ENCODE peak calls at places on chromosome 11, in six cellular contexts. R, P, Y, V, O and F are unnamed samples.

GRCh38 chr11:109859325-109859724 is 233.9 kb upstream of the ZC3H12C start:
- DNase-seq in P (peak), R (no peak), O (no peak), Y (no peak), V (no peak), F (no peak)

GRCh38 chr11:107563702-107564101 is 1.8 kb downstream of the ALKBH8 start:
- DNase-seq in P (no peak), V (peak), O (peak), R (no peak), Y (no peak), F (peak)

GRCh38 chr11:65293909-65294381 is 20.7 kb upstream of the CDC42EP2 start:
- DNase-seq in Y (no peak), V (no peak), R (peak), P (no peak), O (no peak), F (no peak)

GRCh38 chr11:99554232-99554903 is 533.6 kb downstream of the CNTN5 start:
- DNase-seq in R (no peak), V (no peak), Y (no peak), P (no peak), O (no peak), F (no peak)

GRCh38 chr11:76850815-76851214 is 9.9 kb upstream of the ACER3 start:
- DNase-seq in O (no peak), V (no peak), P (no peak), R (no peak), Y (no peak), F (no peak)

GRCh38 chr11:117734596-117734995 is 62.4 kb downstream of the DSCAML1 start:
- DNase-seq in V (no peak), P (no peak), O (peak), Y (no peak), R (no peak), F (no peak)

GRCh38 chr11:106959800-106960199 is 58.5 kb downstream of the GUCY1A2 start:
- DNase-seq in R (no peak), V (no peak), O (no peak), Y (no peak), P (no peak), F (no peak)

GRCh38 chr11:98964146-98964545 is 56.6 kb upstream of the CNTN5 start:
- DNase-seq in O (no peak), Y (no peak), R (no peak), V (no peak), P (no peak), F (no peak)